ENCODE peak calls at places on chromosomes 16 and 17, in ten cellular contexts. One of them, this sample, is unnamed.

GRCh38 chr17:63476494-63476856 is 386 bp upstream of the ACE start:
- DNase-seq in neural progenitor cell: peak
- DNase-seq in A549: no peak
- DNase-seq in astrocyte: no peak
- DNase-seq in mammary epithelial cell: no peak
- DNase-seq in mesenchymal stem cell: peak
- DNase-seq in hepatocyte: peak
- DNase-seq in GM23338: peak
- DNase-seq in IMR-90: no peak
- DNase-seq in PC-9: no peak
- DNase-seq in this sample: peak

GRCh38 chr17:10920511-10920910 is 82.6 kb upstream of the PIRT start:
- DNase-seq in neural progenitor cell: no peak
- DNase-seq in A549: no peak
- DNase-seq in astrocyte: no peak
- DNase-seq in mammary epithelial cell: no peak
- DNase-seq in mesenchymal stem cell: no peak
- DNase-seq in hepatocyte: no peak
- DNase-seq in GM23338: no peak
- DNase-seq in IMR-90: no peak
- DNase-seq in PC-9: no peak
- DNase-seq in this sample: no peak

GRCh38 chr17:52147431-52147830 is 11.1 kb downstream of the CA10 start:
- DNase-seq in neural progenitor cell: no peak
- DNase-seq in A549: no peak
- DNase-seq in astrocyte: peak
- DNase-seq in mammary epithelial cell: peak
- DNase-seq in mesenchymal stem cell: no peak
- DNase-seq in hepatocyte: no peak
- DNase-seq in GM23338: no peak
- DNase-seq in IMR-90: no peak
- DNase-seq in PC-9: no peak
- DNase-seq in this sample: no peak

GRCh38 chr16:67847064-67847861 is at the start of gene CENPT:
- DNase-seq in neural progenitor cell: peak
- DNase-seq in A549: no peak
- DNase-seq in astrocyte: peak
- DNase-seq in mammary epithelial cell: peak
- DNase-seq in mesenchymal stem cell: peak
- DNase-seq in hepatocyte: peak
- DNase-seq in GM23338: peak
- DNase-seq in IMR-90: peak
- DNase-seq in PC-9: peak
- DNase-seq in this sample: peak

GRCh38 chr16:50516401-50516800 is 31.8 kb upstream of the NKD1 start:
- DNase-seq in neural progenitor cell: no peak
- DNase-seq in A549: no peak
- DNase-seq in astrocyte: no peak
- DNase-seq in mammary epithelial cell: no peak
- DNase-seq in mesenchymal stem cell: no peak
- DNase-seq in hepatocyte: no peak
- DNase-seq in GM23338: no peak
- DNase-seq in IMR-90: no peak
- DNase-seq in PC-9: no peak
- DNase-seq in this sample: no peak

GRCh38 chr17:42525221-42525620 is 10.8 kb upstream of the NAGLU start:
- DNase-seq in neural progenitor cell: no peak
- DNase-seq in A549: no peak
- DNase-seq in astrocyte: peak
- DNase-seq in mammary epithelial cell: peak
- DNase-seq in mesenchymal stem cell: peak
- DNase-seq in hepatocyte: no peak
- DNase-seq in GM23338: no peak
- DNase-seq in IMR-90: peak
- DNase-seq in PC-9: no peak
- DNase-seq in this sample: no peak

GRCh38 chr16:23497543-23497868 is 12.8 kb downstream of the GGA2 start:
- DNase-seq in neural progenitor cell: no peak
- DNase-seq in A549: no peak
- DNase-seq in astrocyte: no peak
- DNase-seq in mammary epithelial cell: no peak
- DNase-seq in mesenchymal stem cell: no peak
- DNase-seq in hepatocyte: no peak
- DNase-seq in GM23338: no peak
- DNase-seq in IMR-90: no peak
- DNase-seq in PC-9: no peak
- DNase-seq in this sample: no peak

GRCh38 chr17:17818088-17818526 is 18.7 kb downstream of the SREBF1 start:
- DNase-seq in neural progenitor cell: no peak
- DNase-seq in A549: no peak
- DNase-seq in astrocyte: no peak
- DNase-seq in mammary epithelial cell: no peak
- DNase-seq in mesenchymal stem cell: peak
- DNase-seq in hepatocyte: no peak
- DNase-seq in GM23338: peak
- DNase-seq in IMR-90: peak
- DNase-seq in PC-9: no peak
- DNase-seq in this sample: peak

DNA sequence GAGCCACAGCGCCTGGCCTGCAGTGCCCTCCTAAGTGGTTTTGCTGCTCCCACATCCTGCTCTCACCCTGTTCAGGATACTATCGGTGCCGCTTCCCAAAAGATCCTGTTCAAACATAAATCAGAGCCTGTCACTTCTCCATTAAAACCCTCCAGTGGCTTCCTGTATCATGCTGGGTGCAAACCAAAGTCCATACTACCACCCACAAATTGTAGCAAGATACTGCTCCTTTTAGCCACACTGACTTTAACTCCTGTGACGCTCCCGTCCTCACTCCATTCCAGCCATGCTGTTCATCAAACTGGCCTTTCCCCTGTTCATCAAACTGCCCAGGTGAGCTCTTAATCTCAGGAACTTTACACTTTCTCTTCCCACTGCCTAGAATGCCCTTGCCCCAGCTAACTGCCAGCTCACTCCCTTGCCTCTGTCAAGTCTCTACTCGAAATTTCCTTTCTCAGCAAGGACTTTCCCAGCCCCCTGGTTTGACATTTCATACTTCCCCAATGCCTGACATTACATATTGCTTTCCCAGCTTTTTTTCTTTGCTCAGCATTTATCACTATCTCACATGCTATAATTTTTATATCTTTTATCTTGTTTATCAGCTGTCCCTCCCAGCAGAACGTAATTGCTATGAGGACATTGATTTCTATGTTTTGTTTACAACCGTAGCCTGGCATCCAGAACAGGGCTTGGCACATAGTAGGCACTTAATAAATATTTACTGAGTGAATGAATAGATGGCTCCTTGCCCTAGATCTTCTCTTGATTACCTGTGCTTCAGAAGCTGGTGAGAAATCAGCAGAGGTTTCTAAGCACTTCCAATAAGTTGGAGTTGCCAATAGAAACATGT is 44.3 kb upstream of the SMURF2 start:
- DNase-seq in neural progenitor cell: no peak
- DNase-seq in A549: peak
- DNase-seq in astrocyte: peak
- DNase-seq in mammary epithelial cell: peak
- DNase-seq in mesenchymal stem cell: peak
- DNase-seq in hepatocyte: peak
- DNase-seq in GM23338: no peak
- DNase-seq in IMR-90: no peak
- DNase-seq in PC-9: peak
- DNase-seq in this sample: no peak
- H3K4me2 ChIP-seq in neural progenitor cell: no peak
- H3K4me2 ChIP-seq in A549: peak
- H3K4me2 ChIP-seq in astrocyte: peak
- H3K4me2 ChIP-seq in mammary epithelial cell: peak
- H3K4me2 ChIP-seq in mesenchymal stem cell: peak
- H3K4me2 ChIP-seq in hepatocyte: peak
- H3K4me2 ChIP-seq in GM23338: no peak
- H3K4me2 ChIP-seq in IMR-90: peak
- H3K4me2 ChIP-seq in PC-9: peak
- H3K4me2 ChIP-seq in this sample: no peak

GRCh38 chr17:73826872-73827228 is 182.6 kb upstream of the SDK2 start:
- DNase-seq in neural progenitor cell: no peak
- DNase-seq in A549: no peak
- DNase-seq in astrocyte: no peak
- DNase-seq in mammary epithelial cell: no peak
- DNase-seq in mesenchymal stem cell: no peak
- DNase-seq in hepatocyte: no peak
- DNase-seq in GM23338: no peak
- DNase-seq in IMR-90: no peak
- DNase-seq in PC-9: no peak
- DNase-seq in this sample: no peak

GRCh38 chr17:73831699-73832098 is 187.5 kb upstream of the SDK2 start:
- DNase-seq in neural progenitor cell: no peak
- DNase-seq in A549: no peak
- DNase-seq in astrocyte: no peak
- DNase-seq in mammary epithelial cell: no peak
- DNase-seq in mesenchymal stem cell: no peak
- DNase-seq in hepatocyte: no peak
- DNase-seq in GM23338: no peak
- DNase-seq in IMR-90: no peak
- DNase-seq in PC-9: no peak
- DNase-seq in this sample: no peak

GRCh38 chr17:73826181-73826871 is 182.1 kb upstream of the SDK2 start:
- DNase-seq in neural progenitor cell: no peak
- DNase-seq in A549: no peak
- DNase-seq in astrocyte: no peak
- DNase-seq in mammary epithelial cell: no peak
- DNase-seq in mesenchymal stem cell: no peak
- DNase-seq in hepatocyte: no peak
- DNase-seq in GM23338: no peak
- DNase-seq in IMR-90: no peak
- DNase-seq in PC-9: no peak
- DNase-seq in this sample: no peak

GRCh38 chr17:73827627-73828241 is 183.5 kb upstream of the SDK2 start:
- DNase-seq in neural progenitor cell: no peak
- DNase-seq in A549: no peak
- DNase-seq in astrocyte: no peak
- DNase-seq in mammary epithelial cell: no peak
- DNase-seq in mesenchymal stem cell: no peak
- DNase-seq in hepatocyte: peak
- DNase-seq in GM23338: peak
- DNase-seq in IMR-90: no peak
- DNase-seq in PC-9: no peak
- DNase-seq in this sample: no peak

DNA sequence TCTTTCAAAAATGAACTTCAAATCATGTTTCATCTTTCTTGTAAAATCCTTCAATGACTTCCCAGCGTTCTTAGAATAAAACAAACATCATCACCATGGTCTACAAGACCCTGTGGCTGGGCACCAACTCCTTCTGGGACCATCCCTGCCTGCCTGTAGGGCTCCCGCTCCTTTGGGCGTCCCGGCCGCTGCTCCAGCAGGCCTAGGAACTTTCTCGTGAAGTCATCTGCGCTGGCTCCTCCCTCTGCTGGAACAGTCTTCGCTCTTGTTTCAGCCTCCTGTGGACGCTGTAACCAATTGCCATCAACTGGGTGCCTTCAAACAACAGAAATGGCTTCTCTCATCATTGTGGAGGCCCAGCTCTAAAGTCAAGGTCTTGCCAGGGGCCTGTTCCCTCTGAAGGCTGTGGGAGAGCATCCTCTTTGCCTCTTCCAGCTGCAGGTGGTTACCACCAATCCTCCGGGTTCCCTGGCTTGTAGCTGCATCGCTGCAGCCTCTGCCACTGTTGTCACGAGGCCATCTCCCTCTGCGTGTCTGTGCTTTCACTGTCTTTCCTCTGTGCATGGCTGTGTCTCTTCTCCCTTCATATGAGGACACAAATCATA is 185.5 kb upstream of the SDK2 start:
- DNase-seq in neural progenitor cell: peak
- DNase-seq in A549: no peak
- DNase-seq in astrocyte: no peak
- DNase-seq in mammary epithelial cell: no peak
- DNase-seq in mesenchymal stem cell: no peak
- DNase-seq in hepatocyte: no peak
- DNase-seq in GM23338: no peak
- DNase-seq in IMR-90: no peak
- DNase-seq in PC-9: no peak
- DNase-seq in this sample: no peak
- H3K4me3 ChIP-seq in neural progenitor cell: no peak
- H3K4me3 ChIP-seq in A549: no peak
- H3K4me3 ChIP-seq in astrocyte: no peak
- H3K4me3 ChIP-seq in mammary epithelial cell: no peak
- H3K4me3 ChIP-seq in mesenchymal stem cell: no peak
- H3K4me3 ChIP-seq in hepatocyte: no peak
- H3K4me3 ChIP-seq in GM23338: no peak
- H3K4me3 ChIP-seq in IMR-90: no peak
- H3K4me3 ChIP-seq in PC-9: no peak
- H3K4me3 ChIP-seq in this sample: no peak

GRCh38 chr17:50289268-50289667 is 15.0 kb downstream of the TMEM92 start:
- DNase-seq in neural progenitor cell: no peak
- DNase-seq in A549: no peak
- DNase-seq in astrocyte: no peak
- DNase-seq in mammary epithelial cell: no peak
- DNase-seq in mesenchymal stem cell: peak
- DNase-seq in hepatocyte: no peak
- DNase-seq in GM23338: no peak
- DNase-seq in IMR-90: peak
- DNase-seq in PC-9: no peak
- DNase-seq in this sample: no peak

GRCh38 chr17:50292465-50292864 is 18.2 kb downstream of the TMEM92 start:
- DNase-seq in neural progenitor cell: no peak
- DNase-seq in A549: no peak
- DNase-seq in astrocyte: no peak
- DNase-seq in mammary epithelial cell: no peak
- DNase-seq in mesenchymal stem cell: peak
- DNase-seq in hepatocyte: no peak
- DNase-seq in GM23338: no peak
- DNase-seq in IMR-90: peak
- DNase-seq in PC-9: no peak
- DNase-seq in this sample: no peak

GRCh38 chr17:50285941-50286340 is 11.7 kb downstream of the TMEM92 start:
- DNase-seq in neural progenitor cell: no peak
- DNase-seq in A549: no peak
- DNase-seq in astrocyte: no peak
- DNase-seq in mammary epithelial cell: no peak
- DNase-seq in mesenchymal stem cell: no peak
- DNase-seq in hepatocyte: no peak
- DNase-seq in GM23338: no peak
- DNase-seq in IMR-90: no peak
- DNase-seq in PC-9: no peak
- DNase-seq in this sample: no peak

GRCh38 chr17:50290074-50290702 is 15.9 kb downstream of the TMEM92 start:
- DNase-seq in neural progenitor cell: no peak
- DNase-seq in A549: peak
- DNase-seq in astrocyte: peak
- DNase-seq in mammary epithelial cell: peak
- DNase-seq in mesenchymal stem cell: peak
- DNase-seq in hepatocyte: peak
- DNase-seq in GM23338: no peak
- DNase-seq in IMR-90: peak
- DNase-seq in PC-9: peak
- DNase-seq in this sample: no peak

DNA sequence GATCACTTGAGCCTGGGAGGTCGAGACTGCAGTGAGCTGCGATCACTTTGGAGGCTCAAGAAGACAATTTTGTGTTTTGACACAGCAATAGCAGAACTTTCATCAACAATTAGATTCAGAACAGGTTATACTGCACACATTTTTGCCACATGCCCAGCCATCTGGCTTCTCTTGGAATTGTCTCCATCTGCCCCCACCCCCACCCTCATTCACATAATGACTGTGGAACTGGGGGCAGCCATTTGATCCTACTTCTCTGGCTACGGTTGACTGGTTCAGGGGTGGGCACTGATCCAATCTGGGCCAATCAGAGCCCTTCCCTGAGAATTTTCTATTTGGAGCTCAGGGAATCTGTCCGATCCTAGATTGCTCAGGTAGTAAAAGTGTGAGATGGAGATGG is 14.0 kb downstream of the TMEM92 start:
- DNase-seq in neural progenitor cell: no peak
- DNase-seq in A549: no peak
- DNase-seq in astrocyte: no peak
- DNase-seq in mammary epithelial cell: no peak
- DNase-seq in mesenchymal stem cell: no peak
- DNase-seq in hepatocyte: no peak
- DNase-seq in GM23338: no peak
- DNase-seq in IMR-90: no peak
- DNase-seq in PC-9: no peak
- DNase-seq in this sample: no peak
- H3K4me2 ChIP-seq in neural progenitor cell: no peak
- H3K4me2 ChIP-seq in A549: peak
- H3K4me2 ChIP-seq in astrocyte: peak
- H3K4me2 ChIP-seq in mammary epithelial cell: no peak
- H3K4me2 ChIP-seq in mesenchymal stem cell: no peak
- H3K4me2 ChIP-seq in hepatocyte: no peak
- H3K4me2 ChIP-seq in GM23338: no peak
- H3K4me2 ChIP-seq in IMR-90: peak
- H3K4me2 ChIP-seq in PC-9: peak
- H3K4me2 ChIP-seq in this sample: no peak

GRCh38 chr17:41507315-41507880 is 2.0 kb upstream of the KRT13 start:
- DNase-seq in neural progenitor cell: no peak
- DNase-seq in A549: no peak
- DNase-seq in astrocyte: no peak
- DNase-seq in mammary epithelial cell: no peak
- DNase-seq in mesenchymal stem cell: no peak
- DNase-seq in hepatocyte: no peak
- DNase-seq in GM23338: no peak
- DNase-seq in IMR-90: no peak
- DNase-seq in PC-9: peak
- DNase-seq in this sample: no peak
- H3K4me3 ChIP-seq in neural progenitor cell: no peak
- H3K4me3 ChIP-seq in A549: no peak
- H3K4me3 ChIP-seq in astrocyte: no peak
- H3K4me3 ChIP-seq in mammary epithelial cell: no peak
- H3K4me3 ChIP-seq in mesenchymal stem cell: no peak
- H3K4me3 ChIP-seq in hepatocyte: no peak
- H3K4me3 ChIP-seq in GM23338: no peak
- H3K4me3 ChIP-seq in IMR-90: no peak
- H3K4me3 ChIP-seq in PC-9: no peak
- H3K4me3 ChIP-seq in this sample: no peak